ENCODE peak calls at places on chromosomes 16 and 17, in four cellular contexts. Q is A549, P is ELF-1, G is AG09309. N is an unnamed sample.

GRCh38 chr17:76261421-76262215 is 3.5 kb upstream of the UBALD2 start:
- DNase-seq in Q (no peak), P (no peak), G (no peak), N (no peak)

GRCh38 chr16:14285542-14286380 is 214.6 kb downstream of the MRTFB start:
- DNase-seq in G (peak; percentile 83), Q (peak; percentile 82), P (peak; percentile 99), N (peak; percentile 98)

GRCh38 chr16:74304164-74304834 is 7.7 kb downstream of the PSMD7 start:
- DNase-seq in P (no peak), G (no peak), Q (peak; percentile 23), N (no peak)

GRCh38 chr17:48540213-48540612 is 4.7 kb downstream of the HOXB2 start:
- DNase-seq in Q (no peak), G (no peak), P (no peak), N (no peak)

GRCh38 chr17:48064638-48065037 is 16.5 kb downstream of the NFE2L1 start:
- DNase-seq in G (no peak), Q (no peak), P (no peak), N (no peak)

GRCh38 chr16:87000007-87000406 is 317.2 kb downstream of the C16orf95 start:
- DNase-seq in Q (no peak), G (no peak), P (no peak), N (no peak)

GRCh38 chr17:17906418-17907215 is 65.6 kb downstream of the TOM1L2 start:
- DNase-seq in P (no peak), Q (no peak), G (no peak), N (no peak)

GRCh38 chr16:53775821-53776431 is 72.0 kb downstream of the FTO start:
- DNase-seq in Q (peak; percentile 39), G (peak; percentile 90), P (peak; percentile 49), N (peak; percentile 88)

GRCh38 chr17:77186141-77186604 is 45.4 kb downstream of the SEC14L1 start:
- DNase-seq in P (peak; percentile 11), Q (no peak), G (no peak), N (no peak)

GRCh38 chr16:30929167-30929566 is 5.8 kb downstream of the FBXL19 start:
- DNase-seq in Q (no peak), G (no peak), P (no peak), N (no peak)

GRCh38 chr17:59219992-59220327 is 351 bp upstream of the GDPD1 start:
- DNase-seq in P (no peak), Q (no peak), G (no peak), N (no peak)

GRCh38 chr16:2814757-2815298 is 2.2 kb upstream of the PRSS21 start:
- DNase-seq in G (no peak), Q (no peak), P (no peak), N (no peak)

GRCh38 chr16:17211797-17212196 is 259.0 kb downstream of the XYLT1 start:
- DNase-seq in G (no peak), Q (no peak), P (peak; percentile 64), N (peak; percentile 87)

GRCh38 chr16:1913327-1914083 is 4.7 kb downstream of the HS3ST6 start:
- DNase-seq in G (no peak), Q (no peak), P (no peak), N (no peak)

GRCh38 chr16:89826531-89827382 is 1.5 kb upstream of the SPIRE2 start:
- DNase-seq in P (no peak), Q (no peak), G (no peak), N (no peak)

GRCh38 chr17:77394540-77395295 is 253.9 kb downstream of the SEC14L1 start:
- DNase-seq in Q (no peak), P (peak; percentile 84), G (no peak), N (no peak)

GRCh38 chr17:35242158-35242804 is 591 bp upstream of the SLFN5 start:
- DNase-seq in Q (peak; percentile 94), P (peak; percentile 85), G (no peak), N (peak; percentile 93)

GRCh38 chr17:51434434-51435170 is 174.3 kb downstream of the UTP18 start:
- DNase-seq in P (no peak), Q (no peak), G (no peak), N (peak; percentile 42)

GRCh38 chr17:71441098-71441497 is 679.7 kb upstream of the SOX9 start:
- DNase-seq in P (no peak), G (peak; percentile 68), Q (peak; percentile 45), N (peak; percentile 9)

GRCh38 chr16:76899767-76900166 is 291.2 kb upstream of the MON1B start:
- DNase-seq in G (no peak), Q (no peak), P (no peak), N (no peak)

GRCh38 chr17:14143678-14144077 is 74.4 kb downstream of the COX10 start:
- DNase-seq in P (no peak), G (no peak), Q (no peak), N (no peak)

GRCh38 chr16:31476305-31477219 is 4.6 kb downstream of the TGFB1I1 start:
- DNase-seq in G (no peak), Q (no peak), P (no peak), N (peak; percentile 78)

GRCh38 chr16:23374721-23375120 is 72.6 kb downstream of the SCNN1B start:
- DNase-seq in Q (no peak), G (no peak), P (peak; percentile 33), N (no peak)

GRCh38 chr16:72549878-72550277 is 377.9 kb upstream of the PMFBP1 start:
- DNase-seq in P (no peak), Q (no peak), G (no peak), N (no peak)

GRCh38 chr16:1154887-1155331 is 2.0 kb downstream of the CACNA1H start:
- DNase-seq in Q (peak; percentile 54), P (no peak), G (no peak), N (no peak)

GRCh38 chr16:88691924-88692560 is 5.7 kb upstream of the SNAI3 start:
- DNase-seq in P (no peak), G (no peak), Q (no peak), N (no peak)

GRCh38 chr17:79607941-79608728 is 2.7 kb downstream of the RBFOX3 start:
- DNase-seq in Q (no peak), P (peak; percentile 92), G (no peak), N (peak; percentile 85)

GRCh38 chr16:48276102-48276501 is 28.8 kb upstream of the ABCC11 start:
- DNase-seq in P (no peak), G (no peak), Q (no peak), N (peak; percentile 43)